ENCODE peak calls at places on chromosomes 11 and 22, in ten cellular contexts. G is activated CD8-positive, alpha-beta memory T cell treated with anti-CD3 and anti-CD28 coated beads, Interleukin-2, amount 50 U/mL, for 4 hours; Y is LoVo; P is Calu3; X is activated T-helper 1 cell treated with anti-CD3 and anti-CD28 coated beads, Interleukin-12 subunit alpha, Interleukin-12 subunit beta, Interleukin-2, Interleukin-4 antibody, amounts not matched to agents 30 ng/mL and 10 ng/mL and 1 ng/mL, durations not matched to agents 14 hours and 24 hours and 36 hours; B is activated CD4-positive, alpha-beta T cell treated with anti-CD3 and anti-CD28 coated beads, Interleukin-2, amount 50 U/mL, for 24 hours; L is RPMI7951; N is AG09309; V is stomach; Q is cardiac fibroblast. S is an unnamed sample.

GRCh38 chr22:36884314-36885158 is 23.7 kb downstream of the NCF4 start:
- DNase-seq in X (no peak), V (no peak), L (no peak), G (no peak), B (no peak), N (no peak), P (no peak), Y (no peak), Q (peak; percentile 70), S (no peak)

GRCh38 chr11:117633976-117634755 is 162.8 kb downstream of the DSCAML1 start:
- DNase-seq in N (no peak), P (no peak), L (no peak), Q (no peak), V (no peak), B (no peak), Y (no peak), G (no peak), X (no peak), S (no peak)

GRCh38 chr11:118283756-118284350 is 19.8 kb upstream of the MPZL2 start:
- DNase-seq in X (no peak), V (no peak), Q (no peak), G (no peak), N (no peak), P (no peak), L (no peak), B (no peak), Y (no peak), S (no peak)

GRCh38 chr11:40686765-40687164 is 772.7 kb downstream of the LRRC4C start:
- DNase-seq in Y (no peak), G (no peak), P (no peak), L (no peak), V (no peak), N (no peak), Q (no peak), X (no peak), B (no peak), S (no peak)

GRCh38 chr11:57240757-57241156 is 3.7 kb upstream of the APLNR start:
- DNase-seq in G (no peak), L (no peak), Y (no peak), B (no peak), V (no peak), Q (no peak), N (no peak), X (no peak), P (no peak), S (no peak)

GRCh38 chr11:77436501-77436900 is 37.4 kb downstream of the PAK1 start:
- DNase-seq in X (no peak), P (no peak), G (no peak), Q (no peak), B (no peak), Y (no peak), L (no peak), N (no peak), V (no peak), S (no peak)

GRCh38 chr11:39374963-39375698 is 2084.3 kb downstream of the LRRC4C start:
- DNase-seq in B (no peak), Q (peak; percentile 22), L (peak; percentile 12), G (no peak), N (no peak), P (peak; percentile 15), Y (peak; percentile 35), X (no peak), V (no peak), S (no peak)

GRCh38 chr22:45770506-45770905 is 98.9 kb downstream of the ATXN10 start:
- DNase-seq in B (no peak), G (no peak), N (no peak), Y (no peak), X (no peak), L (no peak), P (no peak), Q (no peak), V (no peak), S (no peak)

GRCh38 chr11:40397141-40397540 is 1062.3 kb downstream of the LRRC4C start:
- DNase-seq in N (no peak), Y (no peak), Q (no peak), V (no peak), L (no peak), B (no peak), G (no peak), P (no peak), X (no peak), S (no peak)

GRCh38 chr11:69839516-69839915 is 20.3 kb upstream of the FGF3 start:
- DNase-seq in P (no peak), G (no peak), V (no peak), L (no peak), Y (no peak), B (no peak), N (no peak), Q (no peak), X (no peak), S (no peak)

GRCh38 chr11:62677709-62678108 is 1.2 kb downstream of the UBXN1 start:
- DNase-seq in P (no peak), N (no peak), Y (no peak), Q (no peak), G (no peak), X (no peak), V (no peak), L (no peak), B (no peak), S (no peak)

GRCh38 chr22:46614070-46614931 is 5.9 kb upstream of the GRAMD4 start:
- DNase-seq in X (peak; percentile 75), G (peak; percentile 57), L (no peak), V (no peak), Y (no peak), P (no peak), B (peak; percentile 26), Q (no peak), N (no peak), S (no peak)

GRCh38 chr11:14860511-14860910 is 31.5 kb downstream of the CYP2R1 start:
- DNase-seq in V (no peak), G (no peak), Y (no peak), N (no peak), P (no peak), L (no peak), Q (no peak), X (no peak), B (no peak), S (no peak)

S was measured in RCC 7860.